ENCODE peak calls at places on chromosomes 2 and 18, in six cellular contexts. D is stimulated activated CD8-positive, alpha-beta memory T cell treated with anti-CD3 and anti-CD28 coated beads, Interleukin-12 subunit alpha, Interleukin-12 subunit beta, amount 100 ng/mL, for 1 hour; M is DMS79 treated with DMSO at 0.1 percent for 48 hours; B is activated effector memory CD4-positive, alpha-beta T cell treated with anti-CD3 and anti-CD28 coated beads, Interleukin-2, amount 50 U/mL, for 16 hours; F is HAP-1; Y is NCI-H2107. N is an unnamed sample.
A peak's percentile ranks its signal among the peaks of the same experiment; 100 is the strongest.

GRCh38 chr2:74908763-74909444 is 49.5 kb upstream of the POLE4 start:
- DNase-seq in D (no peak), M (no peak), Y (no peak), F (no peak), B (no peak), N (no peak)

GRCh38 chr2:10161206-10161931 is 38.8 kb downstream of the RRM2 start:
- DNase-seq in F (no peak), B (no peak), Y (no peak), D (no peak), M (no peak), N (no peak)

GRCh38 chr2:38148501-38148900 is 72.5 kb upstream of the CYP1B1 start:
- DNase-seq in M (no peak), F (no peak), Y (no peak), B (no peak), D (no peak), N (peak; percentile 64)

GRCh38 chr2:120287183-120288015 is 34.7 kb downstream of the RALB start:
- DNase-seq in F (no peak), B (peak; percentile 69), D (no peak), Y (no peak), M (no peak), N (peak; percentile 20)

GRCh38 chr2:46825958-46826897 is 89.4 kb downstream of the MCFD2 start:
- DNase-seq in B (peak; percentile 41), D (no peak), M (no peak), F (no peak), Y (no peak), N (no peak)

GRCh38 chr2:43685350-43685749 is 9.1 kb upstream of the C1GALT1C1L start:
- DNase-seq in F (no peak), D (no peak), M (no peak), B (no peak), Y (no peak), N (no peak)

GRCh38 chr2:11379558-11379957 is 35.1 kb upstream of the ROCK2 start:
- DNase-seq in F (no peak), B (no peak), D (no peak), M (no peak), Y (no peak), N (no peak)

GRCh38 chr2:133718688-133719201 is 150.5 kb upstream of the NCKAP5 start:
- DNase-seq in B (no peak), M (no peak), Y (no peak), D (no peak), F (no peak), N (no peak)

GRCh38 chr2:88866756-88867155 is 175.3 kb downstream of the RPIA start:
- DNase-seq in Y (no peak), M (no peak), D (no peak), B (no peak), F (no peak), N (no peak)

GRCh38 chr2:239735131-239735828 is 289.9 kb downstream of the NDUFA10 start:
- DNase-seq in M (peak; percentile 22), F (no peak), D (no peak), B (no peak), Y (peak; percentile 55), N (no peak)

GRCh38 chr2:11092693-11093335 is 62.5 kb upstream of the SLC66A3 start:
- DNase-seq in D (no peak), Y (no peak), M (no peak), B (no peak), F (no peak), N (no peak)

GRCh38 chr18:48161911-48162698 is 231.6 kb upstream of the SMAD2 start:
- DNase-seq in Y (peak; percentile 69), D (no peak), F (no peak), B (no peak), M (peak; percentile 73), N (no peak)

GRCh38 chr2:2809771-2810170 is 478.7 kb upstream of the MYT1L start:
- DNase-seq in Y (no peak), M (no peak), F (no peak), D (no peak), B (no peak), N (no peak)

GRCh38 chr2:121897335-121897970 is 142.0 kb downstream of the TSN start:
- DNase-seq in B (no peak), D (no peak), F (peak; percentile 57), M (no peak), Y (no peak), N (no peak)

GRCh38 chr18:48430162-48430561 is 21.0 kb upstream of the ZBTB7C start:
- DNase-seq in F (no peak), M (no peak), B (no peak), Y (no peak), D (no peak), N (no peak)

GRCh38 chr2:64992218-64992617 is 3.0 kb downstream of the SLC1A4 start:
- DNase-seq in D (no peak), B (no peak), Y (no peak), M (no peak), F (no peak), N (no peak)

GRCh38 chr2:133844214-133844892 is 276.1 kb upstream of the NCKAP5 start:
- DNase-seq in F (peak; percentile 76), B (peak; percentile 81), M (peak; percentile 40), Y (peak; percentile 27), D (peak; percentile 27), N (peak; percentile 77)

GRCh38 chr2:140654565-140654964 is 1476.3 kb downstream of the LRP1B start:
- DNase-seq in F (no peak), D (no peak), B (no peak), Y (no peak), M (no peak), N (no peak)

GRCh38 chr2:191643425-191643824 is 34.5 kb upstream of the NABP1 start:
- DNase-seq in F (no peak), Y (no peak), D (no peak), M (no peak), B (no peak), N (no peak)

GRCh38 chr18:3889121-3889520 is 439.1 kb downstream of the TGIF1 start:
- DNase-seq in D (no peak), F (no peak), Y (no peak), M (no peak), B (no peak), N (no peak)

GRCh38 chr2:14944562-14945346 is 312.2 kb downstream of the LRATD1 start:
- DNase-seq in F (peak; percentile 70), B (no peak), M (no peak), Y (peak; percentile 11), D (no peak), N (peak; percentile 13)

GRCh38 chr2:84924173-84925106 is 19.0 kb downstream of the TMSB10 start:
- DNase-seq in D (no peak), Y (no peak), F (peak; percentile 52), M (no peak), B (peak; percentile 78), N (no peak)

GRCh38 chr2:79860233-79861058 is 347.6 kb downstream of the CTNNA2 start:
- DNase-seq in M (peak; percentile 10), B (no peak), F (no peak), D (no peak), Y (no peak), N (no peak)

GRCh38 chr18:61464551-61465102 is 131.4 kb downstream of the CDH20 start:
- DNase-seq in D (no peak), B (no peak), M (no peak), Y (no peak), F (no peak), N (peak; percentile 15)

GRCh38 chr18:58213445-58213844 is 169.4 kb downstream of the NEDD4L start:
- DNase-seq in F (no peak), M (no peak), Y (no peak), B (no peak), D (no peak), N (no peak)

N was measured in mucosa of gallbladder.